ENCODE peak calls at places on chromosomes 2 and 18, in seven cellular contexts. H, P, U, M, B, R and Z are unnamed samples.

GRCh38 chr2:28445448-28446258 is 50.2 kb upstream of the PLB1 start:
- DNase-seq in H (peak), P (no peak), U (peak), M (no peak), B (no peak), R (no peak), Z (no peak)

GRCh38 chr2:207902822-207903221 is 122.5 kb downstream of the PLEKHM3 start:
- DNase-seq in H (no peak), P (no peak), U (no peak), M (no peak), B (no peak), R (no peak), Z (no peak)

GRCh38 chr2:55120634-55121359 is 70.5 kb upstream of the RTN4 start:
- DNase-seq in H (no peak), P (no peak), U (no peak), M (peak), B (peak), R (no peak), Z (no peak)

GRCh38 chr2:166516712-166517303 is 22.8 kb upstream of the SCN7A start:
- DNase-seq in H (no peak), P (peak), U (no peak), M (no peak), B (no peak), R (no peak), Z (no peak)

GRCh38 chr2:29475446-29476006 is 360.3 kb downstream of the CLIP4 start:
- DNase-seq in H (no peak), P (no peak), U (no peak), M (no peak), B (no peak), R (no peak), Z (no peak)

GRCh38 chr2:233025706-233026105 is 6.8 kb upstream of the NEU2 start:
- DNase-seq in H (no peak), P (no peak), U (no peak), M (no peak), B (no peak), R (no peak), Z (no peak)

GRCh38 chr18:8354304-8354703 is 254.9 kb upstream of the RAB12 start:
- DNase-seq in H (no peak), P (no peak), U (no peak), M (no peak), B (no peak), R (no peak), Z (no peak)

GRCh38 chr2:109261906-109262631 is 133.1 kb downstream of the SH3RF3 start:
- DNase-seq in H (no peak), P (no peak), U (no peak), M (no peak), B (no peak), R (no peak), Z (no peak)

GRCh38 chr2:237733677-237734300 is 64.8 kb upstream of the RBM44 start:
- DNase-seq in H (no peak), P (peak), U (no peak), M (no peak), B (no peak), R (no peak), Z (no peak)

DNA sequence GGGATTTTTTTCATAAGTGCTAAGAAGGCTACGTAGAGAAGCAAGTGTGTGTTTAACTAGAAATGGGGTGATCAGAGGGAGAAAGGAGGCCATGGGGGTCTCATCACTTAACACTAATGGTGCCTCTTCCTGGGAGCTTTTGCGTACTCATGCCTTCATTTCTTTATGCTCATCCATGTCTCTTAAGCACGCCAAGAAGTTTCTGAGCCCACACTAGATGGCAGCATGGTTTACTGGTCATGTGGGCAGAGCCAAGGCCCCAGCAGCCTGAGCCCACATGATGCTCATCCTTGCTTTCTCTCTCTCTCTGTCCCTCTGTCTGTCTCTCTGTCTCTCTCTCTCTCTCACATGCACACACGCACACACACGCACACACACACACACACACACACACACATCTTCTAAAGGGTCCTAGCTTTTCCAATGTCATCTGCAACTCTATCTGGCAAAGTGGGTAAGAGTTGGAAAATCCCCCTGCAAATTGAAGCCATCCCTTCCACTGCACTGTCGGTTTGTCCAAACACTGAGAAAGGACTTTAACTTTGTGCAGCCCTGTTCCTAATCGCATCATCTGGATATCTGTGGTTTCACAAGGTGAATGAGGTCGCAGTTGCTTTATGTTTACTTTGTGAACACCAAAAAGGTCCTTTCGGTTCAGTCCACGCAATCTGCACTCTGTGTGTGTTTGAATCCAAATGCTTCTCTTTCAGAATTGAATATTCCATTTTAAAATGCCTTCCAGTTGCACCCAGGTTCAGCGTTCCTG is 137.2 kb upstream of the CCDC68 start:
- DNase-seq in H (peak), P (peak), U (peak), M (no peak), B (no peak), R (peak), Z (peak)
- TF ChIP-seq CTCF in H (peak), P (no peak), U (peak), M (peak), B (no peak), R (peak), Z (peak)

DNA sequence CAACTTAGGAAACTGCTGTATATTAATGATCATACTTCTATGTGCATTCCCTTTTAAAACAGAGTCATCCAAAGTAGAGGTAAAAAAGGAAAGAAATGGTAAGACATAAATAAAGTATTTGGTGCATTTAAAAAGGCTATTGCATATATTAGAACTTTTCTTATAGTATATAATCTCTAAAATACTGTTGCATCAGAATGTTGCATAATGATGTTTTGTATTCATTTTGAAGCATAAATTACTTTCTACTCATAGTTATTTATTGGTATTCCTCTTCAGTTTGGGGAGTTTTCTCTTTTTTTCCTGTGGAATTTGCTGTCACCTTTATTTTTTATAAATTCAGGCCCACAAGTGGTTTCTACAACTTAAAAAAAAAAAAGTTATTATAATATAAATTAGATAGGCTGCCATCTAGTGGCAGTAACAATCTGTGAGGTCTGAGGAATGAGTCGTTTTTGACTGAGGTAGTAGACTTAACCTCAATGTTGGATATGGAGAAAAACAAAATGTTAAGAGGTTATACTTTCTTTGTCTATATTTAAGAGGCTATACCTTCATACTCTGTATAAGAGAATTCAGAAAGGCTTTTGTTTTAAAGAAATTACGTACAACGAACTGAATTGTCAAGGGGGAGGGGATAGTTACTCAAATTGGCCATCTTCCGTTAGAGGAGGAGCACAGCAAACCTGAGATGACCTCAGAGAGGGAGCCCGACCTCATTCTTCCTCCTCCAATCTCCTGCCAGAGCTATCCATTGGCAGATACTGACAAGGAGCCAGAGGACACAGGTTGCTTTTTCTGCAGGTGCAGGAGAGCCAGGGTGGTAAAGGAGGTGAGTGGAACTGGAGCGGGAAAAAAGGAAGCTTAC is 23.8 kb downstream of the ANKAR start:
- DNase-seq in H (peak), P (peak), U (peak), M (no peak), B (no peak), R (peak), Z (peak)
- TF ChIP-seq CTCF in H (peak), P (peak), U (peak), M (peak), B (peak), R (peak), Z (peak)

GRCh38 chr2:134892282-134893054 is 26.2 kb upstream of the CCNT2 start:
- DNase-seq in H (no peak), P (no peak), U (no peak), M (no peak), B (no peak), R (no peak), Z (no peak)

GRCh38 chr2:134899204-134899603 is 19.4 kb upstream of the CCNT2 start:
- DNase-seq in H (no peak), P (no peak), U (no peak), M (no peak), B (no peak), R (no peak), Z (no peak)

GRCh38 chr2:134900151-134900550 is 18.5 kb upstream of the CCNT2 start:
- DNase-seq in H (no peak), P (no peak), U (no peak), M (no peak), B (no peak), R (no peak), Z (no peak)

DNA sequence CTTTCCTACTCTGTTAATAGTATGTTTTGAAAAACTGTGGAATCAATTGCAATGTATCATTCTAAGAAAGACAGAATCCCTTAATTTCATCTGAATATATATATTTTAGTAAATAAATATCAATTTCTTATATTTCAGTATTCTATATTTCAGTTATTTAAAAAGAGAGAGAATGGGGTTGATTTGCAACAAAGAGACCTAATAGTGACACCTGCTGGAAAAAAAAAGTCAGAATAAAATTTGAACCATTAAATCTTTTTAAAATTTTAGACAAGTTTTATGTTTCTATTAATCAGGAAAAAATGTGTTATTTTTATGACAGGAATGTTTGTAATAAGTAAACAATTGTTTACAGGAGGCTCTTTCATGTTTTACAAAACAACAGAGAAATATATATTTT is 20.7 kb upstream of the CCNT2 start:
- DNase-seq in H (peak), P (peak), U (no peak), M (no peak), B (no peak), R (no peak), Z (peak)
- TF ChIP-seq CTCF in H (peak), P (peak), U (peak), M (peak), B (peak), R (peak), Z (no peak)

DNA sequence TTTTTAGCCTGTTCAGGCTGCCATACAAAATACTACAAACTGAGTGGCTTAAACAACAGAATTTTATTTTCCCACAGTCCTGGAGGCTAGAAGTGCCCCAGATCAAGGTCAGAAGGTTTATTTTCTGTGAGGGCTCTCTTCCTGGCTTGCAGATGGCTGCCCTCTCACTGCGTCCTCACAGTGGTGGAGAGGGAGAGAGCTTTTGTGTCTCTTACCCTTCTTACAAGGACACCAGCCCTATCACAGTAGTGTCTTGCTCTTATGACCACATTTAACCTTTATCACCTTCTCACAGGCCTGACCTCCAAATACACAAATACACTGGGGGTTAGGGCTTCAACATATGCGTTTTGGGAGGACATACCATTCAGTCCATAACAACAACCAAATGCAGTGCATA is 11.7 kb downstream of the WDR7 start:
- DNase-seq in H (no peak), P (no peak), U (no peak), M (no peak), B (no peak), R (no peak), Z (no peak)
- TF ChIP-seq CTCF in H (no peak), P (no peak), U (no peak), M (no peak), B (no peak), R (no peak), Z (no peak)

DNA sequence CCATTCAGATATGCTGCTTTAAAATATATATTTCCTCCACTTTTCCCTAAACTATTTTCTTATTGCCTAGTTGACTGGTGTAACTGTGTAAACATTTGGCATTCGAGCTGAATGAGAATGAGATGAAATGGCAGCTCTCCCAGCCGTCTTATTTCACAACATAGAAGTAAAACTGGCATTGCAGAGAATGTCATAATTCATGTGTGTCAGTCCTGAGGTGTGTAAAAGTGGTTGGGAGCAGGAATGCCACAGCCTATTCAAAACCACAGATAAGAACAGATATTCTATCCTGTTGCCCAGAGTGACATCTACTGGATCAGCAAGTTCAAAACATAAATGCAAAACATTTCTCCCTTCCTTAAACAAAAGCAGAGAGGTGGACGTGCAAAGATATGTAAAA is 565.5 kb upstream of the CHAC2 start:
- DNase-seq in H (peak), P (peak), U (peak), M (no peak), B (no peak), R (no peak), Z (no peak)
- TF ChIP-seq CTCF in H (peak), P (peak), U (peak), M (peak), B (no peak), R (no peak), Z (no peak)

DNA sequence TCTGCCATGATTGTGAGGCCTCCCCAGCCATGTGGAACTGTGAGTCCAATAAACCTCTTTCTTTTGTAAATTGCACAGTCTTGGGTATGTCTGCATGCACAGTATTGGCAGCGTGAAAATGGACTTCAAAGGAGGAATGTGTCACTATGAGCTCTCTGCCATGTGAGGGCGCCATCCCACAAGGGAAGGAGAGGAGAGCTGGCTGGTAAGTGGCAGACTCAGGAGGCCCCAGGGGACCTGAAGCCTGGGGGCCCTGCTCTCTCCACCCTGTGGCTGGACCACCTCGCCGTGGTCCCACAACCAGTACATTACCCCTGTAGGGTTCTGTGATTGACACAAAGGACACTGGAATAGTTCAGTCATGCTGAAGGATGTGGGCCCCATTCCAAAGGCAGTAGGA is 122.1 kb downstream of the RPIA start:
- DNase-seq in H (no peak), P (peak), U (no peak), M (no peak), B (no peak), R (no peak), Z (no peak)
- TF ChIP-seq CTCF in H (no peak), P (peak), U (no peak), M (no peak), B (no peak), R (no peak), Z (no peak)

GRCh38 chr2:119474371-119475224 is 42.9 kb downstream of the TMEM37 start:
- DNase-seq in H (no peak), P (peak), U (no peak), M (no peak), B (no peak), R (no peak), Z (no peak)

GRCh38 chr2:119476301-119477117 is 44.9 kb downstream of the TMEM37 start:
- DNase-seq in H (peak), P (peak), U (peak), M (peak), B (peak), R (peak), Z (peak)

GRCh38 chr2:119475857-119476244 is 44.2 kb downstream of the TMEM37 start:
- DNase-seq in H (no peak), P (no peak), U (no peak), M (no peak), B (no peak), R (no peak), Z (no peak)

GRCh38 chr2:119473621-119474370 is 42.1 kb downstream of the TMEM37 start:
- DNase-seq in H (no peak), P (no peak), U (no peak), M (no peak), B (no peak), R (no peak), Z (no peak)

GRCh38 chr2:119475225-119475856 is 43.7 kb downstream of the TMEM37 start:
- DNase-seq in H (no peak), P (peak), U (no peak), M (peak), B (no peak), R (no peak), Z (no peak)
- TF ChIP-seq CTCF in H (no peak), P (no peak), U (no peak), M (no peak), B (no peak), R (no peak), Z (no peak)

GRCh38 chr18:32934201-32934600 is 161.4 kb upstream of the KLHL14 start:
- DNase-seq in H (no peak), P (no peak), U (no peak), M (no peak), B (no peak), R (no peak), Z (no peak)

GRCh38 chr18:32929213-32929612 is 156.4 kb upstream of the KLHL14 start:
- DNase-seq in H (no peak), P (no peak), U (no peak), M (no peak), B (no peak), R (no peak), Z (no peak)

GRCh38 chr18:32930695-32931301 is 158.0 kb upstream of the KLHL14 start:
- DNase-seq in H (peak), P (peak), U (peak), M (no peak), B (no peak), R (peak), Z (peak)
- TF ChIP-seq CTCF in H (no peak), P (peak), U (peak), M (peak), B (peak), R (peak), Z (peak)

GRCh38 chr18:66495844-66496243 is 108.0 kb downstream of the CDH19 start:
- DNase-seq in H (no peak), P (peak), U (no peak), M (peak), B (peak), R (no peak), Z (peak)
- TF ChIP-seq CTCF in H (no peak), P (peak), U (no peak), M (peak), B (peak), R (peak), Z (peak)

GRCh38 chr2:198471291-198471690 is 666.9 kb downstream of the PLCL1 start:
- DNase-seq in H (no peak), P (peak), U (no peak), M (no peak), B (no peak), R (no peak), Z (no peak)
- TF ChIP-seq CTCF in H (peak), P (peak), U (peak), M (no peak), B (no peak), R (peak), Z (no peak)